ENCODE peak calls at places on chromosomes 11 and 22, in seven cellular contexts. A, Z, P, N, G, C and D are unnamed samples.

GRCh38 chr11:81237139-81237538 is 1496.5 kb downstream of the FAM181B start:
- DNase-seq in P (no peak), A (no peak), G (no peak), N (no peak), C (no peak), Z (peak), D (no peak)

GRCh38 chr11:107468596-107468995 is 11.0 kb upstream of the CWF19L2 start:
- DNase-seq in G (no peak), A (no peak), Z (peak), N (no peak), P (no peak), C (no peak), D (no peak)

GRCh38 chr11:92226331-92227232 is 2.0 kb downstream of the FAT3 start:
- DNase-seq in G (no peak), C (no peak), Z (no peak), P (no peak), A (no peak), N (no peak), D (no peak)

GRCh38 chr11:131759140-131759539 is 388.7 kb downstream of the NTM start:
- DNase-seq in N (no peak), A (no peak), Z (no peak), C (no peak), P (no peak), G (no peak), D (no peak)

GRCh38 chr11:46279393-46280099 is 2.1 kb downstream of the CREB3L1 start:
- DNase-seq in P (peak), C (peak), A (no peak), N (no peak), Z (peak), G (no peak), D (peak)

GRCh38 chr11:104467414-104467813 is 303.5 kb upstream of the PDGFD start:
- DNase-seq in A (no peak), P (no peak), N (no peak), C (no peak), G (no peak), Z (no peak), D (no peak)

GRCh38 chr11:108751444-108751843 is 86.6 kb downstream of the DDX10 start:
- DNase-seq in P (no peak), G (no peak), Z (no peak), N (no peak), A (no peak), C (no peak), D (no peak)

GRCh38 chr11:110331626-110332025 is 35.2 kb upstream of the RDX start:
- DNase-seq in N (no peak), A (no peak), C (no peak), G (no peak), P (no peak), Z (no peak), D (no peak)

GRCh38 chr11:69257838-69258658 is 35.9 kb upstream of the MYEOV start:
- DNase-seq in G (no peak), P (no peak), N (no peak), A (no peak), C (no peak), Z (no peak), D (no peak)

GRCh38 chr11:86954288-86955110 is 696 bp downstream of the FZD4 start:
- DNase-seq in Z (no peak), G (peak), P (peak), N (no peak), A (peak), C (peak), D (peak)

GRCh38 chr11:118105657-118106305 is 19.0 kb upstream of the SMIM35 start:
- DNase-seq in Z (no peak), N (no peak), C (no peak), A (no peak), G (no peak), P (no peak), D (no peak)

GRCh38 chr22:25834490-25834889 is 92.5 kb downstream of the MYO18B start:
- DNase-seq in P (no peak), C (no peak), N (no peak), A (no peak), G (no peak), Z (no peak), D (no peak)

GRCh38 chr11:20059587-20060021 is 100.7 kb downstream of the DBX1 start:
- DNase-seq in G (no peak), N (no peak), C (no peak), Z (no peak), P (no peak), A (peak), D (no peak)

GRCh38 chr11:61947486-61948210 is 2.5 kb upstream of the BEST1 start:
- DNase-seq in P (peak), N (no peak), A (peak), Z (peak), C (peak), G (peak), D (peak)

GRCh38 chr11:46075168-46075567 is 46.1 kb downstream of the PHF21A start:
- DNase-seq in P (no peak), C (no peak), N (no peak), Z (peak), A (no peak), G (no peak), D (no peak)

GRCh38 chr11:102932678-102933077 is 22.9 kb downstream of the MMP13 start:
- DNase-seq in C (no peak), A (no peak), Z (no peak), N (no peak), P (no peak), G (no peak), D (no peak)

GRCh38 chr22:40477683-40478348 is 107.4 kb downstream of the SGSM3 start:
- DNase-seq in P (no peak), A (no peak), C (no peak), Z (no peak), G (no peak), N (no peak), D (no peak)

GRCh38 chr22:23784215-23784732 is 2.5 kb upstream of the SMARCB1 start:
- DNase-seq in Z (peak), C (no peak), P (no peak), G (no peak), N (no peak), A (peak), D (no peak)

GRCh38 chr11:130131957-130132850 is 27.4 kb upstream of the ST14 start:
- DNase-seq in C (peak), Z (peak), A (peak), N (no peak), P (no peak), G (peak), D (no peak)

GRCh38 chr11:131916633-131917032 is 546.2 kb downstream of the NTM start:
- DNase-seq in N (no peak), P (no peak), A (no peak), G (no peak), Z (peak), C (no peak), D (no peak)

GRCh38 chr22:24516301-24516737 is 21.2 kb downstream of the UPB1 start:
- DNase-seq in C (no peak), Z (peak), G (peak), N (no peak), A (no peak), P (no peak), D (no peak)

GRCh38 chr11:120709808-120710207 is 198.3 kb downstream of the GRIK4 start:
- DNase-seq in G (no peak), A (no peak), Z (no peak), N (no peak), P (no peak), C (no peak), D (no peak)

GRCh38 chr11:17561466-17562001 is 14.5 kb downstream of the OTOG start:
- DNase-seq in A (peak), C (no peak), N (no peak), P (no peak), G (no peak), Z (no peak), D (no peak)

GRCh38 chr11:86119062-86119461 is 50.2 kb upstream of the PICALM start:
- DNase-seq in N (no peak), Z (no peak), P (no peak), C (peak), A (no peak), G (no peak), D (no peak)

GRCh38 chr11:134407923-134408322 is 4.1 kb downstream of the B3GAT1 start:
- DNase-seq in N (no peak), P (peak), Z (no peak), G (no peak), C (no peak), A (no peak), D (no peak)

GRCh38 chr11:16013242-16013641 is 343.1 kb downstream of the SOX6 start:
- DNase-seq in A (no peak), G (no peak), N (no peak), C (no peak), Z (no peak), P (no peak), D (no peak)

GRCh38 chr11:1206391-1207271 is 16.2 kb upstream of the MUC5B start:
- DNase-seq in P (peak), G (no peak), Z (no peak), A (peak), N (no peak), C (peak), D (no peak)

GRCh38 chr11:110077866-110078325 is 15.3 kb upstream of the ZC3H12C start:
- DNase-seq in G (no peak), A (no peak), C (no peak), Z (peak), N (no peak), P (peak), D (no peak)

GRCh38 chr11:117600976-117601708 is 195.9 kb downstream of the DSCAML1 start:
- DNase-seq in A (no peak), C (no peak), Z (no peak), G (no peak), P (no peak), N (no peak), D (no peak)

GRCh38 chr11:116426761-116427160 is 346.0 kb downstream of the BUD13 start:
- DNase-seq in N (no peak), P (no peak), Z (no peak), A (no peak), C (no peak), G (no peak), D (no peak)

GRCh38 chr22:35491908-35492380 is 48.7 kb upstream of the RASD2 start:
- DNase-seq in Z (no peak), G (no peak), P (no peak), N (no peak), A (no peak), C (no peak), D (no peak)

GRCh38 chr11:67273260-67273990 is 7.2 kb downstream of the GRK2 start:
- DNase-seq in N (no peak), C (peak), G (no peak), Z (no peak), A (peak), P (peak), D (peak)

DNA sequence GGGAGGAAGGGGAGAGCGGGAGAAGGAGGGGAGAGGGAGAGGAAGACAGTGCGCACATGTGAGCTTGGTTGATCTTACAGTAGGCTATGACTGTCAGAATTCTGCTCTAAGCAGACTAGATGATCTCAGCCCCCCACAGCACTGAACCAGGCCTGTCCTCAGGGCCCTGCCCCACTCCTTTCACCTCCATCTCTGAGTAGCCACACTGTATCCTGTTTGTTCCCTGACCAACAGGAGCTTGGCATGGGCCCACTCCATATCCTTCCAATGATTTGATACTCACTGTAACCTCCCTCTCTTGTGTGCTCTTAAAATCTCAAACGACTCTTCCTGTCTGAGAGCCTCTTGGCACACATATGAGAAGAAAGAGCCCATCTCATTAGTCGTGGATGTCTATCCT is 86.1 kb upstream of the PARVA start:
- DNase-seq in N (no peak), Z (no peak), A (no peak), C (no peak), P (no peak), G (no peak), D (no peak)
- TF ChIP-seq POLR2A in N (no peak), Z (no peak), A (no peak), C (no peak), P (no peak), G (no peak), D (no peak)

GRCh38 chr22:28799834-28800307 is 498 bp downstream of the XBP1 start:
- DNase-seq in A (peak), C (peak), P (peak), N (no peak), Z (peak), G (no peak), D (peak)

GRCh38 chr22:28799125-28799833 is 1.1 kb downstream of the XBP1 start:
- DNase-seq in A (no peak), C (peak), N (no peak), Z (peak), P (no peak), G (peak), D (peak)

GRCh38 chr22:28802595-28803087 is 2.3 kb upstream of the XBP1 start:
- DNase-seq in Z (no peak), P (no peak), C (no peak), G (no peak), A (no peak), N (no peak), D (no peak)

GRCh38 chr22:28800308-28801041 is at the start of gene XBP1:
- DNase-seq in G (peak), A (peak), Z (peak), C (peak), P (peak), N (peak), D (peak)

DNA sequence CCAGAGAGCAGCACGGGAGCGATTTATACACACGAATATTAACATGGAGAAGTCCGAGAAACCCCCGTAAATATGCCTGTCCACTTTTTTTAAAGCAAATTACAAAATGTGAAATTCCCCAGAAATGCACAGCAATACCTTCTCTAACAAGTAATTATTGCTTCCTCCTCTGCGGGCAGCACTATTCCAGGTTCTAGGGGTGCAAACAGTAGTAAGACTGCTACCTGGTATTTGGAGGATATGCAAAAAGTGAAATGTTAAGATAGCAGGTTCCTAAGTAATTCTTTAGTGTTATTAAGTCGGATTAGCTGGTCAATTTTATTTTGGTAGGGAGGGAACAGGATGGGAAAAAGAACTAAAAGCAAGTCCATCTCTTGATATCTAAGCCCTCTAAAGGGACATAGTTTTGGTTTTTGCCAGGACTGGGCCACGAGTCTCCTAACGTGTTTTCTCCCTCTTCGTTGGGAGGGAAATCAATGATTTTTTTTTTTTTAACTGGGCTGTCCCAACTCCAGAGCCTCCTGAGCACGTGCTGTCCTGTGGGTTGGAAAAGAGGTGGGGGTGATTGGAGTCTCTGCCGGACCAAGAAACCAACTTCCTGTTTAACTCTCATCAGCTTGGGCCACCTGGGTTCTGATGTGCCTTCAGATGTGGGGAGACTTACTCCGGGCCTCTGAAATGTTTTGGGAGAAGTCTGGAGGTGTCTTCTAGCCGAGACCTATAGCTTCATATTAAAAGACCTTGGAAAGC is 1.7 kb upstream of the XBP1 start:
- DNase-seq in G (no peak), A (peak), N (no peak), Z (no peak), C (no peak), P (no peak), D (peak)
- H3K4me3 ChIP-seq in G (no peak), A (peak), N (peak), Z (no peak), C (peak), P (peak), D (peak)

DNA sequence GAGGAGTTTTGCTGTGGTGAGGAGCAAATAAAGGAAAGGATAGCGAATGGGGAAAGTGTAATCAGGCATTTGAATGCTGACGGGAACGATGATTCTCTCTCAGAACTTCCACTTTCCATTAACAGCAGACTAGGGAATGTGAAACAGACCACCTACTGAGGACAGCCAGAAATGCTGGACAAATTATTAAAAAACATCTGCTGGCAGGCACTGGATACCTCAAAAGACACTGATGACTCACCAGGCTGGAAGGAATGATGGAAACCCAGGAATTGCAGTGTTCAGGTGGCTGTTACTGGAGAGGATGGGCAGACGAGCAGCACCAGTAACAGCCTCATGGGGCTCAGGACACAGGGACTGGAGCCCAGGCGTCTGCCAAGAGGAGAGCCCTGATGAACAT is 33.4 kb downstream of the PLA2G6 start:
- DNase-seq in P (no peak), G (no peak), Z (peak), A (peak), C (no peak), N (no peak), D (no peak)
- TF ChIP-seq POLR2A in P (no peak), G (no peak), Z (no peak), A (no peak), C (no peak), N (no peak), D (no peak)

GRCh38 chr22:29380856-29381255 is 7.5 kb downstream of the AP1B1 start:
- DNase-seq in N (no peak), Z (no peak), C (no peak), P (no peak), G (no peak), A (no peak), D (no peak)

GRCh38 chr22:29382575-29383328 is 5.6 kb downstream of the AP1B1 start:
- DNase-seq in N (no peak), P (no peak), Z (no peak), A (peak), C (no peak), G (no peak), D (no peak)

GRCh38 chr22:29377979-29378378 is 10.4 kb downstream of the AP1B1 start:
- DNase-seq in A (peak), C (no peak), Z (no peak), P (no peak), N (no peak), G (no peak), D (no peak)

GRCh38 chr22:29379258-29379657 is 9.1 kb downstream of the AP1B1 start:
- DNase-seq in G (no peak), P (no peak), Z (no peak), C (no peak), N (no peak), A (no peak), D (no peak)

DNA sequence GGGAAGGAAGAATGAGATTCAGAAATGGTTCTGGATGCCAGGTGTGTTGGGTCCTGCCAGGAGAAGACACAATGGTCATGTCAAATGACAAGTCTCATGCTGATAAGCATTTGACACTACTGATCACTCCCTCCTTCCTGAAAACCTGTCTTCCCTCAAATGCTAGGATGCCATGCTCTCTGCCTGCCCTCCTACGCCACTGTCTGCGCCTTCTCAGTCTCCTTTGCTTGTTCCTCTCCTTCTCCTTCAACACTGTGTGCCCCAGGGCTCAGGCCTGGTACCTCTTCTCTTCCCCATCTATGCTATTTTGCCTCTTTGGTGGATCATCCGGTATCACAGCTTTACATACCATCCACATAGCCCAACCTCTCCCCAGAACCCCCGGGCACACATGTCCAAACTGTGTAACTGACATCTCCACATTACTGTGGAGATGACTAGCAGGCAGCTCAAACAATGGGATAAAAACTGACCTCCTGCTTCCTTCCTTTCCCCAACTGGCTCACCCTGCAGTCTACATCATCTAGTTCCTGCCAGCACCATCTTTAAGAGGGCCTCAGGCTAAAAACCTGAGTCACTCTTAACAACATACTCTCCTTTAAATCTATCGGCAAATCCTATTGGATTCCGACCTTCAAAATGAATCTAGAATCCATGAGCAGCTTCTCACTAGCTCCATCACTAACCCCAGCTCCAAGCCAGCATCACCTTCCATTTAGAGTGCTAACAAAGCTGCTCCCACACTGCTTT is 8.2 kb downstream of the AP1B1 start:
- DNase-seq in N (no peak), Z (peak), P (no peak), C (no peak), A (no peak), G (no peak), D (no peak)
- H3K4me3 ChIP-seq in N (no peak), Z (no peak), P (no peak), C (no peak), A (no peak), G (no peak), D (no peak)